ENCODE peak calls at places on chromosomes 2 and 18, in ten cellular contexts. F is astrocyte of the spinal cord; C is omental fat pad; T is H54; H is CD4-positive, alpha-beta T cell; K is K562; S is lung; W is upper lobe of left lung; R is brain microvascular endothelial cell; Q is Right ventricle myocardium superior. O is an unnamed sample.

GRCh38 chr2:125405816-125406215 is 1250.1 kb upstream of the GYPC start:
- DNase-seq in F (peak; percentile 92), C (peak; percentile 25), T (peak; percentile 15), H (no peak), K (no peak), S (no peak), W (no peak), R (peak; percentile 93), Q (no peak), O (peak; percentile 67)

GRCh38 chr2:42147641-42148274 is 21.4 kb upstream of the EML4 start:
- DNase-seq in F (peak; percentile 51), C (no peak), T (no peak), H (no peak), K (no peak), S (no peak), W (no peak), R (no peak), Q (no peak), O (no peak)

GRCh38 chr2:12169721-12170120 is 423.3 kb downstream of the LPIN1 start:
- DNase-seq in F (peak; percentile 89), C (peak; percentile 61), T (no peak), H (no peak), K (no peak), S (no peak), W (peak; percentile 55), R (peak; percentile 92), Q (no peak), O (no peak)

GRCh38 chr2:21270658-21271057 is 146.9 kb downstream of the TDRD15 start:
- DNase-seq in F (no peak), C (no peak), T (no peak), H (no peak), K (no peak), S (no peak), W (no peak), R (no peak), Q (peak; percentile 83), O (no peak)

GRCh38 chr18:50051288-50051687 is 143.7 kb downstream of the MYO5B start:
- DNase-seq in F (no peak), C (no peak), T (no peak), H (no peak), K (peak; percentile 7), S (no peak), W (no peak), R (no peak), Q (no peak), O (no peak)

GRCh38 chr2:12076810-12077209 is 330.4 kb downstream of the LPIN1 start:
- DNase-seq in F (peak; percentile 39), C (no peak), T (no peak), H (no peak), K (no peak), S (no peak), W (no peak), R (peak; percentile 28), Q (no peak), O (peak; percentile 50)

GRCh38 chr2:98158305-98158704 is 71.3 kb downstream of the VWA3B start:
- DNase-seq in F (no peak), C (no peak), T (no peak), H (no peak), K (no peak), S (no peak), W (no peak), R (no peak), Q (peak; percentile 64), O (no peak)

GRCh38 chr2:127305985-127306585 is 12.1 kb upstream of the ERCC3 start:
- DNase-seq in F (no peak), C (no peak), T (no peak), H (no peak), K (no peak), S (no peak), W (no peak), R (no peak), Q (no peak), O (no peak)

GRCh38 chr2:36839976-36840617 is 126.2 kb downstream of the STRN start:
- DNase-seq in F (no peak), C (no peak), T (no peak), H (no peak), K (no peak), S (no peak), W (no peak), R (no peak), Q (no peak), O (no peak)